ENCODE peak calls at places on chromosomes 11 and 22, in five cellular contexts. H is fibroblast of mammary gland, Y is brain microvascular endothelial cell, U is gastrocnemius medialis, A is left ventricle myocardium inferior. Q is an unnamed sample.

GRCh38 chr11:95577716-95578460 is 211.7 kb downstream of the FAM76B start:
- DNase-seq in H (peak; percentile 92), Y (peak; percentile 79), U (no peak), A (no peak), Q (peak; percentile 91)

GRCh38 chr11:68430384-68430783 is 30.2 kb upstream of the PPP6R3 start:
- DNase-seq in H (no peak), Y (no peak), U (no peak), A (no peak), Q (no peak)

GRCh38 chr11:132402056-132402684 is 1031.8 kb downstream of the NTM start:
- DNase-seq in H (no peak), Y (peak; percentile 57), U (no peak), A (peak; percentile 18), Q (peak; percentile 26)

GRCh38 chr11:12066799-12067508 is 43.4 kb upstream of the MICAL2 start:
- DNase-seq in H (no peak), Y (no peak), U (peak; percentile 90), A (no peak), Q (peak; percentile 84)

GRCh38 chr11:16191852-16192240 is 164.5 kb downstream of the SOX6 start:
- DNase-seq in H (no peak), Y (no peak), U (no peak), A (no peak), Q (no peak)

GRCh38 chr11:50333861-50334260 is 301.2 kb downstream of the OR4C45 start:
- DNase-seq in H (no peak), Y (no peak), U (no peak), A (no peak), Q (no peak)

GRCh38 chr11:113384551-113384950 is 3.0 kb upstream of the ANKK1 start:
- DNase-seq in H (peak; percentile 91), Y (peak; percentile 70), U (no peak), A (no peak), Q (peak; percentile 94)

GRCh38 chr22:29842172-29842571 is 4.1 kb upstream of the ASCC2 start:
- DNase-seq in H (no peak), Y (no peak), U (no peak), A (no peak), Q (no peak)

GRCh38 chr11:35236667-35237003 is 97.7 kb downstream of the CD44 start:
- DNase-seq in H (peak; percentile 52), Y (peak; percentile 65), U (no peak), A (no peak), Q (no peak)

GRCh38 chr11:113664069-113664980 is 41.8 kb downstream of the TMPRSS5 start:
- DNase-seq in H (peak; percentile 38), Y (peak; percentile 82), U (no peak), A (no peak), Q (no peak)

GRCh38 chr22:39914584-39914983 is 13.7 kb downstream of the GRAP2 start:
- DNase-seq in H (no peak), Y (no peak), U (no peak), A (no peak), Q (no peak)

GRCh38 chr22:25898707-25899365 is 156.8 kb downstream of the MYO18B start:
- DNase-seq in H (peak; percentile 1), Y (no peak), U (no peak), A (no peak), Q (no peak)

GRCh38 chr11:75430692-75431532 is 2.1 kb downstream of the KLHL35 start:
- DNase-seq in H (no peak), Y (no peak), U (no peak), A (no peak), Q (no peak)
- TF ChIP-seq CTCF in H (no peak), Y (no peak), U (no peak), A (no peak), Q (no peak)

GRCh38 chr22:43172191-43172590 is 14.7 kb downstream of the TTLL12 start:
- DNase-seq in H (no peak), Y (no peak), U (no peak), A (no peak), Q (no peak)

GRCh38 chr22:43170131-43170480 is 16.8 kb downstream of the TTLL12 start:
- DNase-seq in H (no peak), Y (no peak), U (no peak), A (no peak), Q (no peak)

GRCh38 chr22:43173566-43173965 is 13.4 kb downstream of the TTLL12 start:
- DNase-seq in H (no peak), Y (no peak), U (no peak), A (no peak), Q (no peak)

GRCh38 chr22:43171019-43171491 is 15.9 kb downstream of the TTLL12 start:
- DNase-seq in H (no peak), Y (no peak), U (no peak), A (no peak), Q (no peak)

GRCh38 chr22:43171607-43172006 is 15.3 kb downstream of the TTLL12 start:
- DNase-seq in H (no peak), Y (no peak), U (no peak), A (no peak), Q (no peak)
- H3K4me3 ChIP-seq in H (no peak overlapping the region), Y (no peak overlapping the region), U (no peak overlapping the region), A (no peak overlapping the region), Q (no peak overlapping the region)

DNA sequence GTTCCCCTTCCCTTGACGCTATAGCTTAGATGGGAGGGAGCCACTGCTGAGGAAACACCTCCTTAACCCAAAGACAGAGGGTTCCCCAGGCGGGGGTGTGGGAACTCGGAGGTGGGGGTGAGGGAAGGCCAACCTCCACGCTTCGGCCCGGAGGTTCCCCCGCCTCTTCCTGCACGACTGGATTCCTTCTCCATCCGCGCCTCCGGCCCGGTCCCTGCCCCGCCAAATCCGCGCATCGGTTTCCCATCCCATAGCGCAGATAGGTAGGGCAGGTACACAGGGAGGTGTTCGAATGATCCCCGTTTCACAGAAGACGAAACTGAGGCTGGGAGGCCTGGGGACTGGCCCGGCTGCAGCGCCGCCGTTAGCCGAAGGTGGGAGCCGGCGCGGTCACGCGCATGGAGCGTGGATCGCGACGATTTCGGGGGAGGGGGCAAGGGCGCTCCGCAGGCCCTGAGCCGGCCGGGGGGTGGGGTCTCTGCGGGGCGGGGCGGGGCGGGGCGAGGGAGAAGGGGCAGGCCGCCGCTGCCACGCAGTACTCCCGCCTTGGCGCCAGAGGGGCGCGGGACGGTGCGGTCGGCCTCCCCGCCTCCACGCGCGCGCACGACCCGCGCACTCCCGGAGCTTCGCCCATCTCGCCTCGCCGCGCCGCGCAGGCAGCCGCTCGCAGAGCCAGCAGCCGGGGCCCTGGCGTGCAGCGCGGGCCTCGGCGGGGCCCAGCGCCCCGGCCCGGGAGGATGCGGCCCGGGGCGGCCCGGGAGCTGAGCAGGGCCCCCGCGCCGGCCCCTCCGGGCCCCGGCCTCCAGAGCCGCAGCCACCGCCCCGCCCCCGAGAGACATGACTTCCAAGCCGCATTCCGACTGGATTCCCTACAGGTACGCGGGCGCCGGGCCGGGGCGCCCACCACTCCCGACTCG is at the start of gene TUB:
- DNase-seq in H (peak; percentile 24), Y (no peak), U (no peak), A (no peak), Q (no peak)
- TF ChIP-seq CTCF in H (no peak), Y (peak; percentile 3), U (no peak), A (peak; percentile 19), Q (no peak)

DNA sequence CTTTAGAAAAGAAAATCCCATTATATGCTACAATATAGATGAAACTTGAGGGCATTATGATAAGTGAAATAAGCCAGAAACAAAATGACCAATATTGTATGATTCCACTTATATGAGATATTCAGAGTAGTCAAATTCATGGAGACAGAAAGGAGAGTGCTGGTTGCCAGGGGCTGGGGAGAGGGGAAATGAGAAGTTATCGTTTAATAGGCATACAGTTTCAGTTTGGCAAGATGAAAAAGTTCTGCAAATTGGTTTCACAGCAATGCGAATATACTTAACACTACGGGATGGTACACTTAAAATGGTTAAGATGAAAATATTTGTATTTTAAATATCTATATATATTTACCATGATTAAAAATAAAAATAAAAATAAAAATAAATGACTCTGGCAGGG is 31.1 kb upstream of the RDX start:
- DNase-seq in H (no peak), Y (no peak), U (no peak), A (no peak), Q (no peak)
- H3K4me3 ChIP-seq in H (no peak overlapping the region), Y (no peak overlapping the region), U (no peak overlapping the region), A (no peak overlapping the region), Q (no peak overlapping the region)

DNA sequence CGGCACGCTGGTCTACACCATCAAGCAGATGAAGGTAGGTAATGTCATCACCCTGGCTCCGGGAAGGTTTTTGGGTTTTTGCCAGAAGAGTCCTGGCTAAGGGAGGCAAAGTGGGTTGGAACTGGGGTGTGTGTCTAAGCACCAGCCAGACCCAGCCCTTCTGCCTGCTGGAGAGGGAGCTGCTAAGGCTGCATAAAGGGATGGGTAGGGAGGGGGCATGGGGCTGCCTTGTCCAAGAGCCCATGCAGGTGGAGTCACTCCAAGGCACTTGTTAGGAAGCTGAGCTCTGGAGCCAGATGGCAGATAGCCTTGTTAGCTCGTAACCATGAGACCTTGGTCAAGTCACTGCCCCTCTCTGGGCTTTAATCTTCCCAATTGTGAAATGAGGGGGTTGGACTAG is 48.0 kb downstream of the TIMP3 start:
- DNase-seq in H (no peak), Y (no peak), U (no peak), A (no peak), Q (no peak)
- TF ChIP-seq CTCF in H (no peak), Y (no peak), U (no peak), A (no peak), Q (no peak)

DNA sequence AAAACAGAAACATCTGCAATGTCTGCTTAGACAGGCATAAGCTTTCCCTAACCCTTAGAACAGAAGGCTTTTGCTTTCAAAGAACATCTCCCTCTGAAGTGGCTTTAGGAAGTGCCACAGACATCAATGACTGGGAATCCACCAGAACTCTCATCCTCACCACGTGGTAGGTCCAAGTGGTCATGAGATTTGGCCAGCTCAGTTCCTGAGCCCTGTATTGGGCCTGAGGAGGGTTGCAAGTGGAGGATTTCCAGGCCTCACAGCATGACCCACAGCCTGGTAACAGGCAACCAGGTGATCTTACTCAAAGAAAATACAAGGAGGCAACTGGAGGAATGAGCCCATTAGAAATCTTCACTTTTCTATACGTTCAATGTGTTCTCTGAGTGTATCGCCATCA is 1.6 kb downstream of the CASP1 start:
- DNase-seq in H (no peak), Y (no peak), U (no peak), A (no peak), Q (no peak)
- H3K4me3 ChIP-seq in H (no peak overlapping the region), Y (no peak overlapping the region), U (no peak overlapping the region), A (peak overlapping the region; percentile 64), Q (no peak overlapping the region)

GRCh38 chr22:50190182-50190951 is 4.7 kb downstream of the TRABD start:
- DNase-seq in H (peak; percentile 52), Y (no peak), U (peak; percentile 48), A (peak; percentile 84), Q (peak; percentile 78)
- TF ChIP-seq CTCF in H (no peak), Y (peak; percentile 55), U (no peak), A (peak; percentile 45), Q (peak; percentile 31)